ENCODE peak calls at places on chromosomes 3 and 15, in nine cellular contexts. L is NCI-H510A; D is stimulated activated CD8-positive, alpha-beta memory T cell treated with anti-CD3 and anti-CD28 coated beads, Interleukin-12 subunit alpha, Interleukin-12 subunit beta, amount 100 ng/mL, for 1 hour; Q is GM04503; S is type B pancreatic cell; T is RWPE1; A is T-helper 17 cell; H is activated T-cell treated with anti-CD3 and anti-CD28 coated beads, Interleukin-2, amount 50 U/mL, for 72 hours; B is vagina. I is an unnamed sample.

GRCh38 chr3:132033471-132033870 is 1.3 kb downstream of the CPNE4 start:
- DNase-seq in L (no peak), D (no peak), Q (no peak), S (no peak), T (no peak), A (no peak), H (no peak), B (no peak), I (no peak)

GRCh38 chr15:99605490-99605931 is 39.7 kb downstream of the MEF2A start:
- DNase-seq in L (no peak), D (no peak), Q (no peak), S (no peak), T (peak; percentile 71), A (no peak), H (no peak), B (no peak), I (no peak)

GRCh38 chr3:58963928-58964497 is 85.8 kb downstream of the CFAP20DC start:
- DNase-seq in L (no peak), D (no peak), Q (no peak), S (no peak), T (no peak), A (no peak), H (no peak), B (no peak), I (no peak)

GRCh38 chr15:65102912-65103311 is 12.1 kb downstream of the UBAP1L start:
- DNase-seq in L (no peak), D (no peak), Q (no peak), S (no peak), T (no peak), A (no peak), H (no peak), B (no peak), I (no peak)

GRCh38 chr15:70795311-70795665 is 31.9 kb upstream of the UACA start:
- DNase-seq in L (no peak), D (no peak), Q (peak; percentile 85), S (no peak), T (peak; percentile 94), A (no peak), H (no peak), B (no peak), I (no peak)

GRCh38 chr15:70217246-70218160 is 119.8 kb upstream of the TLE3 start:
- DNase-seq in L (no peak), D (no peak), Q (no peak), S (no peak), T (no peak), A (no peak), H (no peak), B (no peak), I (no peak)

GRCh38 chr15:83571820-83572707 is 81.9 kb upstream of the ADAMTSL3 start:
- DNase-seq in L (no peak), D (no peak), Q (no peak), S (no peak), T (peak; percentile 48), A (no peak), H (no peak), B (no peak), I (no peak)

GRCh38 chr3:188712257-188712924 is 459.4 kb upstream of the TPRG1 start:
- DNase-seq in L (no peak), D (no peak), Q (no peak), S (no peak), T (no peak), A (no peak), H (no peak), B (no peak), I (no peak)

GRCh38 chr3:39982665-39983357 is 173.4 kb downstream of the MYRIP start:
- DNase-seq in L (no peak), D (no peak), Q (no peak), S (no peak), T (no peak), A (no peak), H (no peak), B (no peak), I (no peak)

GRCh38 chr3:151765685-151766084 is 32.0 kb downstream of the AADACL2 start:
- DNase-seq in L (no peak), D (no peak), Q (no peak), S (no peak), T (no peak), A (no peak), H (no peak), B (no peak), I (no peak)

GRCh38 chr15:77493324-77493907 is 72.7 kb downstream of the HMG20A start:
- DNase-seq in L (no peak), D (no peak), Q (no peak), S (no peak), T (no peak), A (no peak), H (peak; percentile 14), B (no peak), I (no peak)

GRCh38 chr3:65322910-65323309 is 635.1 kb upstream of the ADAMTS9 start:
- DNase-seq in L (no peak), D (no peak), Q (no peak), S (no peak), T (no peak), A (no peak), H (no peak), B (no peak), I (no peak)

GRCh38 chr3:67863869-67864268 is 209.5 kb upstream of the SUCLG2 start:
- DNase-seq in L (no peak), D (no peak), Q (no peak), S (no peak), T (no peak), A (no peak), H (no peak), B (no peak), I (no peak)

I was measured in sigmoid colon.